ENCODE peak calls at places on chromosomes 16 and 17, in five cellular contexts. P is activated naive CD4-positive, alpha-beta T cell; F is NCI-H1092; X is stimulated activated CD4-positive, alpha-beta T cell treated with anti-CD3 and anti-CD28 coated beads, Interleukin-1b, Interleukin-23, amount 100 ng/mL, for 24 hours; I is Ammon's horn. T is an unnamed sample.

GRCh38 chr16:29852654-29853053 is 10.4 kb downstream of the CDIPT start:
- DNase-seq in P (no peak), F (no peak), X (no peak), I (peak; percentile 77), T (peak; percentile 10)

GRCh38 chr17:31390748-31391495 is 553 bp upstream of the RAB11FIP4 start:
- DNase-seq in P (no peak), F (no peak), X (no peak), I (no peak), T (no peak)

GRCh38 chr16:24635900-24636610 is 93.4 kb upstream of the TNRC6A start:
- DNase-seq in P (no peak), F (peak; percentile 38), X (no peak), I (peak; percentile 64), T (peak; percentile 99)

GRCh38 chr17:81906476-81907218 is 4.6 kb downstream of the PCYT2 start:
- DNase-seq in P (no peak), F (no peak), X (no peak), I (no peak), T (no peak)

GRCh38 chr17:76147211-76148014 is 6.4 kb upstream of the FOXJ1 start:
- DNase-seq in P (no peak), F (peak; percentile 13), X (no peak), I (no peak), T (peak; percentile 37)

GRCh38 chr17:56994009-56994792 is 16.3 kb downstream of the SCPEP1 start:
- DNase-seq in P (no peak), F (no peak), X (no peak), I (no peak), T (no peak)

GRCh38 chr17:4087911-4088693 is 54.7 kb downstream of the ZZEF1 start:
- DNase-seq in P (no peak), F (no peak), X (no peak), I (no peak), T (no peak)

GRCh38 chr16:12881182-12881581 is 20.2 kb upstream of the SHISA9 start:
- DNase-seq in P (no peak), F (no peak), X (no peak), I (no peak), T (no peak)

GRCh38 chr16:81493755-81494433 is 49.3 kb downstream of the CMIP start:
- DNase-seq in P (no peak), F (no peak), X (peak; percentile 26), I (no peak), T (no peak)

GRCh38 chr17:2108170-2108569 is 53.3 kb downstream of the HIC1 start:
- DNase-seq in P (no peak), F (no peak), X (no peak), I (no peak), T (no peak)

GRCh38 chr16:61676740-61677139 is 359.5 kb downstream of the CDH8 start:
- DNase-seq in P (no peak), F (no peak), X (no peak), I (no peak), T (no peak)

GRCh38 chr16:65015577-65015976 is 106.3 kb downstream of the CDH11 start:
- DNase-seq in P (no peak), F (no peak), X (no peak), I (no peak), T (no peak)

GRCh38 chr17:67994827-67995567 is 1.3 kb downstream of the C17orf58 start:
- DNase-seq in P (no peak), F (no peak), X (no peak), I (peak; percentile 32), T (no peak)

GRCh38 chr16:63157818-63158217 is 1121.6 kb upstream of the CDH8 start:
- DNase-seq in P (no peak), F (no peak), X (no peak), I (no peak), T (no peak)

GRCh38 chr17:48219605-48220004 is 112.0 kb downstream of the SNX11 start:
- DNase-seq in P (no peak), F (no peak), X (no peak), I (peak; percentile 8), T (no peak)

GRCh38 chr16:28982949-28983348 is 1.9 kb upstream of the LAT start:
- DNase-seq in P (no peak), F (no peak), X (no peak), I (no peak), T (no peak)

GRCh38 chr17:50710025-50710424 is 2.3 kb upstream of the ANKRD40 start:
- DNase-seq in P (no peak), F (no peak), X (no peak), I (no peak), T (no peak)

GRCh38 chr16:29810699-29811169 is 1.3 kb upstream of the PRRT2 start:
- DNase-seq in P (no peak), F (no peak), X (no peak), I (no peak), T (no peak)

GRCh38 chr17:30196504-30196903 is 39.0 kb downstream of the SLC6A4 start:
- DNase-seq in P (no peak), F (no peak), X (no peak), I (no peak), T (no peak)

GRCh38 chr17:44610871-44611270 is 45.4 kb upstream of the MEIOC start:
- DNase-seq in P (no peak), F (no peak), X (no peak), I (peak; percentile 22), T (peak; percentile 30)

GRCh38 chr17:55825213-55825612 is 74.4 kb downstream of the PCTP start:
- DNase-seq in P (no peak), F (no peak), X (no peak), I (no peak), T (no peak)

GRCh38 chr17:15038656-15039055 is 226.5 kb downstream of the PMP22 start:
- DNase-seq in P (no peak), F (no peak), X (no peak), I (no peak), T (no peak)

GRCh38 chr17:82602487-82602886 is 45.8 kb downstream of the WDR45B start:
- DNase-seq in P (no peak), F (no peak), X (no peak), I (no peak), T (no peak)

GRCh38 chr17:32609085-32609484 is 122.3 kb downstream of the CDK5R1 start:
- DNase-seq in P (peak; percentile 9), F (no peak), X (peak; percentile 41), I (peak; percentile 35), T (no peak)

GRCh38 chr16:88597856-88598491 is 27.8 kb downstream of the ZC3H18 start:
- DNase-seq in P (no peak), F (no peak), X (no peak), I (no peak), T (no peak)

GRCh38 chr16:22945361-22945760 is 131.4 kb downstream of the HS3ST2 start:
- DNase-seq in P (no peak), F (no peak), X (no peak), I (no peak), T (no peak)

GRCh38 chr17:17439971-17440843 is 36.6 kb upstream of the MED9 start:
- DNase-seq in P (peak; percentile 46), F (peak; percentile 92), X (peak; percentile 60), I (peak; percentile 72), T (no peak)

GRCh38 chr16:26464576-26465266 is 602.0 kb upstream of the C16orf82 start:
- DNase-seq in P (no peak), F (no peak), X (no peak), I (no peak), T (no peak)

GRCh38 chr17:37702605-37703004 is 42.3 kb downstream of the HNF1B start:
- DNase-seq in P (no peak), F (no peak), X (no peak), I (no peak), T (no peak)

GRCh38 chr17:53757559-53757958 is 65.2 kb upstream of the KIF2B start:
- DNase-seq in P (no peak), F (no peak), X (no peak), I (no peak), T (no peak)

GRCh38 chr16:71830359-71830758 is 15.4 kb upstream of the ATXN1L start:
- DNase-seq in P (no peak), F (no peak), X (no peak), I (no peak), T (no peak)

T was measured in SK-N-MC.